ENCODE peak calls at places on chromosome 10, in seven cellular contexts. L is Calu3; X is activated CD4-positive, alpha-beta T cell treated with anti-CD3 and anti-CD28 coated beads for 1 hour; Q is T-helper 1 cell; H is caudate nucleus; N is K562; B is H54. A is an unnamed sample.

GRCh38 chr10:2077231-2077630 is 339.9 kb upstream of the ADARB2 start:
- DNase-seq in X (no peak), B (no peak), N (no peak), Q (no peak), H (no peak), L (no peak), A (no peak)

GRCh38 chr10:59362991-59363390 is 642 bp upstream of the FAM13C start:
- DNase-seq in N (no peak), L (peak), H (peak), X (no peak), Q (no peak), B (peak), A (peak)

GRCh38 chr10:114550756-114551290 is 107.3 kb downstream of the ABLIM1 start:
- DNase-seq in Q (no peak), N (no peak), H (no peak), X (no peak), L (no peak), B (no peak), A (no peak)

GRCh38 chr10:132632091-132632561 is 94.5 kb downstream of the INPP5A start:
- DNase-seq in H (no peak), X (no peak), Q (no peak), L (no peak), N (no peak), B (no peak), A (no peak)

GRCh38 chr10:24873281-24873683 is 79.1 kb downstream of the PRTFDC1 start:
- DNase-seq in H (no peak), Q (no peak), B (no peak), X (no peak), L (no peak), N (no peak), A (no peak)

GRCh38 chr10:126599949-126600627 is 70.4 kb downstream of the C10orf90 start:
- DNase-seq in N (no peak), H (no peak), X (no peak), L (no peak), Q (no peak), B (no peak), A (no peak)

GRCh38 chr10:16361086-16361485 is 75.7 kb upstream of the PTER start:
- DNase-seq in B (no peak), N (no peak), X (no peak), Q (no peak), H (no peak), L (no peak), A (no peak)

GRCh38 chr10:79392020-79392398 is 44.7 kb downstream of the PPIF start:
- DNase-seq in B (no peak), Q (no peak), N (no peak), H (no peak), X (no peak), L (no peak), A (no peak)

GRCh38 chr10:119654540-119654939 is 3.4 kb downstream of the BAG3 start:
- DNase-seq in H (no peak), B (peak), L (peak), N (no peak), Q (no peak), X (no peak), A (no peak)

GRCh38 chr10:72687035-72687434 is 4.9 kb upstream of the MCU start:
- DNase-seq in L (peak), H (no peak), B (no peak), Q (no peak), X (no peak), N (no peak), A (no peak)

GRCh38 chr10:110206988-110207804 is at the start of gene MXI1:
- DNase-seq in X (no peak), B (peak), L (peak), Q (peak), N (peak), H (peak), A (no peak)

GRCh38 chr10:14543048-14543903 is 212.6 kb upstream of the FRMD4A start:
- DNase-seq in N (no peak), H (no peak), Q (no peak), B (no peak), L (no peak), X (no peak), A (no peak)

GRCh38 chr10:110547139-110547761 is 20.2 kb upstream of the SMC3 start:
- DNase-seq in N (peak), H (no peak), X (no peak), L (no peak), B (no peak), Q (no peak), A (no peak)